ENCODE peak calls at places on chromosomes 1 and 21, in nine cellular contexts. P, X, B, V, S, H, C, R and Y are unnamed samples.

GRCh38 chr1:64121766-64122385 is 81.5 kb upstream of the UBE2U start:
- DNase-seq in S (no peak), X (no peak), R (no peak), B (no peak), H (peak; percentile 60), V (no peak), C (no peak), P (no peak), Y (no peak)

GRCh38 chr1:240004086-240004749 is 87.5 kb upstream of the FMN2 start:
- DNase-seq in B (no peak), H (no peak), X (no peak), S (no peak), R (peak; percentile 3), P (no peak), C (peak; percentile 28), V (peak; percentile 67), Y (no peak)

GRCh38 chr1:160192234-160192633 is 1.9 kb downstream of the CASQ1 start:
- DNase-seq in C (no peak), H (no peak), R (no peak), B (no peak), S (no peak), P (no peak), V (no peak), X (no peak), Y (no peak)

GRCh38 chr21:36640260-36641244 is 58.4 kb upstream of the SIM2 start:
- DNase-seq in S (no peak), R (no peak), X (no peak), H (no peak), P (no peak), V (peak; percentile 58), C (no peak), B (no peak), Y (no peak)

GRCh38 chr1:9706178-9706577 is 54.6 kb downstream of the PIK3CD start:
- DNase-seq in X (no peak), R (no peak), C (no peak), H (no peak), S (no peak), B (no peak), P (no peak), V (no peak), Y (no peak)

GRCh38 chr21:43362928-43363314 is 64.0 kb downstream of the SIK1 start:
- DNase-seq in V (no peak), H (no peak), P (no peak), B (no peak), X (no peak), S (no peak), C (no peak), R (no peak), Y (no peak)

GRCh38 chr1:226121049-226121586 is 58.6 kb downstream of the H3-3A start:
- DNase-seq in X (no peak), V (no peak), R (no peak), S (no peak), P (no peak), H (no peak), B (no peak), C (no peak), Y (no peak)

GRCh38 chr1:180923887-180924286 is 11.2 kb downstream of the KIAA1614 start:
- DNase-seq in H (no peak), S (no peak), V (no peak), B (no peak), P (no peak), X (no peak), R (no peak), C (no peak), Y (no peak)

GRCh38 chr1:40161888-40162397 is 756 bp downstream of the RLF start:
- DNase-seq in V (no peak), X (peak; percentile 25), P (no peak), H (no peak), C (no peak), R (no peak), S (peak; percentile 64), B (no peak), Y (no peak)

GRCh38 chr1:21266119-21266774 is 24.0 kb downstream of the ECE1 start:
- DNase-seq in B (no peak), X (no peak), C (no peak), V (no peak), R (peak; percentile 19), P (peak; percentile 57), S (no peak), H (no peak), Y (no peak)

GRCh38 chr21:44428281-44428942 is 26.9 kb upstream of the LRRC3 start:
- DNase-seq in C (no peak), H (peak; percentile 77), X (no peak), R (no peak), V (peak; percentile 93), P (no peak), S (peak; percentile 82), B (peak; percentile 31), Y (no peak)

GRCh38 chr1:233394860-233395717 is 67.6 kb downstream of the MAP3K21 start:
- DNase-seq in H (peak; percentile 43), P (peak; percentile 70), S (no peak), V (peak; percentile 90), C (peak; percentile 60), X (no peak), B (peak; percentile 60), R (peak; percentile 67), Y (no peak)

GRCh38 chr1:153312569-153313186 is at the start of gene PGLYRP3:
- DNase-seq in C (no peak), R (no peak), X (no peak), S (no peak), B (no peak), P (no peak), V (peak; percentile 14), H (peak; percentile 56), Y (no peak)

GRCh38 chr1:112196731-112197130 is 199.3 kb upstream of the CTTNBP2NL start:
- DNase-seq in H (no peak), P (no peak), R (peak; percentile 3), B (no peak), V (no peak), X (no peak), S (no peak), C (no peak), Y (no peak)

GRCh38 chr21:15159382-15160020 is 94.7 kb upstream of the NRIP1 start:
- DNase-seq in C (no peak), V (no peak), X (no peak), B (no peak), H (no peak), P (no peak), S (no peak), R (peak; percentile 55), Y (no peak)

GRCh38 chr1:112704511-112704907 is 2.4 kb downstream of the RHOC start:
- DNase-seq in X (no peak), R (no peak), B (no peak), S (no peak), C (no peak), H (no peak), V (no peak), P (no peak), Y (no peak)

GRCh38 chr1:35437200-35437599 is 120.0 kb downstream of the KIAA0319L start:
- DNase-seq in C (no peak), P (no peak), R (no peak), X (no peak), S (no peak), H (no peak), V (no peak), B (no peak), Y (no peak)
- H3K27ac ChIP-seq in C (no peak overlapping the region), P (no peak overlapping the region), R (no peak overlapping the region), X (no peak overlapping the region), S (no peak overlapping the region), H (no peak overlapping the region), V (no peak overlapping the region), B (no peak overlapping the region), Y (no peak overlapping the region)

GRCh38 chr1:16628361-16629111 is 15.2 kb upstream of the NBPF1 start:
- DNase-seq in X (no peak), V (no peak), R (no peak), P (no peak), B (peak; percentile 2), S (peak; percentile 67), H (no peak), C (no peak), Y (peak; percentile 33)
- TF ChIP-seq CTCF in X (no peak), V (no peak), R (no peak), P (peak; percentile 5), B (no peak), S (no peak), H (no peak), C (no peak), Y (no peak)

DNA sequence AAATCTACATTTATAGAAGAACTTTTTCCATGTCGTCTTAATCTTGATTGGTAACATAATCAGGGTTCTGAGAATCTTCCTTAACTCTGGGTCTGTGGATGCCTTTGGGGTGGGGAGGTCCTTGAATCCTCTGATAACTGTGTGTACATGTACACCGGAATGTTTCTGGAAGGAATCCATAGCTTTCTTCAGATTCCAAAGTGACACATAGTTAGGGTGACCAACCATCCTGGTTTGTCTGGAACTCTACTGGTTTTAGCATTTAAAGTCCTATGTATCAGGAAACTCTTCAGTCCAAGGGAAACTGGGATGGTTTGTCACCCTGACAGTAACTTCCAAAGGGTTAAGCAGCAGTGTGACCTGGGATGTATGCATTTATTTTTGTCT is 16.8 kb downstream of the STRIP1 start:
- DNase-seq in X (no peak), S (no peak), R (no peak), B (no peak), P (no peak), V (no peak), C (no peak), H (no peak), Y (no peak)
- H3K36me3 ChIP-seq in X (peaks cover 97% of the 10 kb centered on the region), S (peaks cover 56% of the 10 kb centered on the region), R (peaks cover 73% of the 10 kb centered on the region), B (peaks cover 7% of the 10 kb centered on the region), P (peaks cover 86% of the 10 kb centered on the region), V (peaks cover 69% of the 10 kb centered on the region), C (peaks cover 20% of the 10 kb centered on the region), H (peaks cover 33% of the 10 kb centered on the region), Y (peaks cover 100% of the 10 kb centered on the region)

GRCh38 chr1:15326691-15327530 is 79.9 kb downstream of the FHAD1 start:
- DNase-seq in S (no peak), B (no peak), C (peak; percentile 27), R (peak; percentile 40), V (no peak), X (no peak), P (no peak), H (no peak), Y (no peak)

GRCh38 chr1:15329481-15329815 is 80.2 kb upstream of the EFHD2 start:
- DNase-seq in H (no peak), X (no peak), C (no peak), B (no peak), R (no peak), P (no peak), V (no peak), S (no peak), Y (no peak)

GRCh38 chr1:15328785-15329480 is 80.8 kb upstream of the EFHD2 start:
- DNase-seq in V (no peak), B (peak; percentile 89), H (no peak), R (peak; percentile 94), P (peak; percentile 77), C (peak; percentile 78), S (peak; percentile 76), X (peak; percentile 22), Y (peak; percentile 82)

GRCh38 chr1:15330028-15330427 is 79.7 kb upstream of the EFHD2 start:
- DNase-seq in V (peak; percentile 44), X (no peak), H (peak; percentile 42), B (no peak), C (no peak), P (no peak), S (no peak), R (no peak), Y (no peak)

GRCh38 chr1:15328245-15328784 is 81.3 kb downstream of the FHAD1 start:
- DNase-seq in V (no peak), B (no peak), X (no peak), C (peak; percentile 22), S (no peak), R (no peak), P (no peak), H (no peak), Y (no peak)
- H3K27ac ChIP-seq in V (no peak overlapping the region), B (peak overlapping the region; percentile 83), X (peak overlapping the region; percentile 17), C (no peak overlapping the region), S (peak overlapping the region; percentile 15), R (no peak overlapping the region), P (no peak overlapping the region), H (no peak overlapping the region), Y (peak overlapping the region; percentile 59)

GRCh38 chr1:30232288-30232899 is 491.0 kb downstream of the MATN1 start:
- DNase-seq in S (no peak), P (no peak), B (no peak), R (no peak), X (no peak), H (peak; percentile 5), C (no peak), V (peak; percentile 43), Y (no peak)
- TF ChIP-seq CTCF in S (peak; percentile 33), P (peak; percentile 47), B (peak; percentile 37), R (peak; percentile 53), X (no peak), H (peak; percentile 78), C (peak; percentile 31), V (peak; percentile 75), Y (peak; percentile 46)